ENCODE peak calls at places on chromosomes 11 and 22, in eight cellular contexts. G is K562, W is mammary epithelial cell, C is astrocyte, S is PC-3, N is A549, O is PC-9, P is SK-N-SH. L is an unnamed sample. For H3K9me3, the result is how much of the 10 kb centered on the place peaks cover.

GRCh38 chr22:45546333-45547015 is 43.8 kb downstream of the FBLN1 start:
- DNase-seq in G (no peak), W (no peak), C (no peak), S (no peak), N (no peak), O (no peak), P (no peak), L (no peak)

GRCh38 chr11:88175707-88176066 is 444 bp upstream of the RAB38 start:
- DNase-seq in G (no peak), W (no peak), C (peak), S (no peak), N (no peak), O (no peak), P (no peak), L (peak)

GRCh38 chr11:122306776-122307479 is 190.9 kb upstream of the BLID start:
- DNase-seq in G (no peak), W (no peak), C (no peak), S (no peak), N (no peak), O (no peak), P (no peak), L (no peak)

GRCh38 chr11:119415966-119416365 is 7.0 kb downstream of the THY1 start:
- DNase-seq in G (no peak), W (no peak), C (no peak), S (no peak), N (no peak), O (no peak), P (no peak), L (no peak)

GRCh38 chr11:93845181-93846092 is 5.0 kb downstream of the VSTM5 start:
- DNase-seq in G (no peak), W (peak), C (peak), S (peak), N (no peak), O (no peak), P (peak), L (no peak)

GRCh38 chr22:46602025-46602424 is 18.2 kb upstream of the GRAMD4 start:
- DNase-seq in G (no peak), W (no peak), C (no peak), S (no peak), N (no peak), O (no peak), P (no peak), L (no peak)

GRCh38 chr11:34651551-34651950 is 30.7 kb downstream of the EHF start:
- DNase-seq in G (peak), W (no peak), C (no peak), S (peak), N (no peak), O (no peak), P (no peak), L (peak)

GRCh38 chr11:1308745-1309497 is 511 bp downstream of the TOLLIP start:
- DNase-seq in G (peak), W (no peak), C (no peak), S (peak), N (no peak), O (no peak), P (no peak), L (no peak)

GRCh38 chr11:46055371-46055770 is 65.9 kb downstream of the PHF21A start:
- DNase-seq in G (no peak), W (no peak), C (peak), S (no peak), N (no peak), O (no peak), P (no peak), L (peak)

GRCh38 chr11:9565822-9566560 is 7.5 kb upstream of the WEE1 start:
- DNase-seq in G (peak), W (peak), C (peak), S (peak), N (peak), O (peak), P (peak), L (peak)

GRCh38 chr11:95512177-95512576 is 277.4 kb downstream of the FAM76B start:
- DNase-seq in G (no peak), W (peak), C (peak), S (no peak), N (peak), O (no peak), P (no peak), L (no peak)

GRCh38 chr22:39995346-39996252 is 845 bp downstream of the FAM83F start:
- DNase-seq in G (no peak), W (peak), C (no peak), S (no peak), N (no peak), O (no peak), P (no peak), L (no peak)

GRCh38 chr11:61032824-61033223 is 61.3 kb downstream of the CD6 start:
- DNase-seq in G (no peak), W (no peak), C (no peak), S (no peak), N (no peak), O (no peak), P (no peak), L (no peak)

GRCh38 chr11:121163658-121164308 is 62.7 kb downstream of the TECTA start:
- DNase-seq in G (no peak), W (peak), C (no peak), S (peak), N (no peak), O (no peak), P (no peak), L (no peak)

GRCh38 chr11:9276571-9276970 is 11.4 kb upstream of the DENND5A start:
- DNase-seq in G (no peak), W (no peak), C (no peak), S (peak), N (peak), O (no peak), P (no peak), L (no peak)

GRCh38 chr11:70581991-70582885 is 183.9 kb downstream of the CTTN start:
- DNase-seq in G (no peak), W (no peak), C (no peak), S (no peak), N (no peak), O (no peak), P (peak), L (no peak)

GRCh38 chr22:20159088-20159487 is 8.2 kb upstream of the CCDC188 start:
- DNase-seq in G (peak), W (no peak), C (no peak), S (no peak), N (no peak), O (no peak), P (no peak), L (peak)

GRCh38 chr11:84825140-84825539 is 802.0 kb downstream of the DLG2 start:
- DNase-seq in G (no peak), W (no peak), C (no peak), S (peak), N (no peak), O (no peak), P (no peak), L (no peak)

GRCh38 chr11:75740681-75741080 is 23.0 kb downstream of the MOGAT2 start:
- DNase-seq in G (no peak), W (no peak), C (no peak), S (no peak), N (no peak), O (no peak), P (no peak), L (no peak)

GRCh38 chr22:22786301-22787115 is 101.1 kb upstream of the IGLL5 start:
- DNase-seq in G (no peak), W (no peak), C (no peak), S (no peak), N (no peak), O (no peak), P (no peak), L (no peak)

GRCh38 chr11:76609736-76610370 is 60.7 kb downstream of the LRRC32 start:
- DNase-seq in G (no peak), W (no peak), C (peak), S (no peak), N (no peak), O (no peak), P (peak), L (no peak)

GRCh38 chr11:131624526-131624925 is 254.1 kb downstream of the NTM start:
- DNase-seq in G (no peak), W (peak), C (peak), S (no peak), N (no peak), O (no peak), P (no peak), L (no peak)

GRCh38 chr22:50078761-50079160 is 6.5 kb downstream of the MLC1 start:
- DNase-seq in G (peak), W (no peak), C (no peak), S (no peak), N (no peak), O (peak), P (peak), L (no peak)

GRCh38 chr22:49202226-49202625 is 625.4 kb downstream of the BRD1 start:
- DNase-seq in G (no peak), W (no peak), C (no peak), S (no peak), N (no peak), O (no peak), P (no peak), L (no peak)

GRCh38 chr11:66956689-66957290 is 1.4 kb downstream of the PC start:
- DNase-seq in G (no peak), W (peak), C (peak), S (no peak), N (peak), O (peak), P (no peak), L (peak)

GRCh38 chr22:20565079-20565734 is 57.8 kb downstream of the MED15 start:
- DNase-seq in G (no peak), W (no peak), C (no peak), S (no peak), N (no peak), O (no peak), P (no peak), L (no peak)

GRCh38 chr11:47906066-47906465 is 57.9 kb upstream of the NUP160 start:
- DNase-seq in G (no peak), W (no peak), C (no peak), S (no peak), N (no peak), O (no peak), P (no peak), L (no peak)

GRCh38 chr11:70100283-70100610 is 22.1 kb downstream of the ANO1 start:
- DNase-seq in G (no peak), W (no peak), C (no peak), S (no peak), N (no peak), O (no peak), P (no peak), L (no peak)

GRCh38 chr22:50118557-50119168 is 28.9 kb downstream of the MOV10L1 start:
- DNase-seq in G (peak), W (no peak), C (peak), S (no peak), N (peak), O (no peak), P (no peak), L (no peak)

GRCh38 chr11:78031629-78032028 is 8.6 kb upstream of the KCTD14 start:
- DNase-seq in G (no peak), W (no peak), C (no peak), S (no peak), N (no peak), O (no peak), P (no peak), L (no peak)

GRCh38 chr22:47629273-47629711 is 866.8 kb downstream of the TBC1D22A start:
- DNase-seq in G (no peak), W (no peak), C (no peak), S (no peak), N (no peak), O (no peak), P (no peak), L (no peak)

GRCh38 chr22:47628477-47629272 is 866.2 kb downstream of the TBC1D22A start:
- DNase-seq in G (no peak), W (no peak), C (no peak), S (no peak), N (no peak), O (no peak), P (no peak), L (no peak)

GRCh38 chr22:47626428-47627390 is 864.3 kb downstream of the TBC1D22A start:
- DNase-seq in G (peak), W (no peak), C (no peak), S (peak), N (peak), O (no peak), P (no peak), L (no peak)

GRCh38 chr22:47625531-47626427 is 863.3 kb downstream of the TBC1D22A start:
- DNase-seq in G (no peak), W (no peak), C (no peak), S (no peak), N (no peak), O (no peak), P (no peak), L (no peak)

GRCh38 chr22:47627561-47628253 is 865.3 kb downstream of the TBC1D22A start:
- DNase-seq in G (no peak), W (no peak), C (no peak), S (peak), N (no peak), O (no peak), P (no peak), L (no peak)
- H3K9me3 ChIP-seq in G (under half), W (half or more), C (under half), S (under half), N (under half), O (under half), P (under half), L (under half)

GRCh38 chr11:68962527-68963250 is 18.1 kb downstream of the MRGPRD start:
- DNase-seq in G (no peak), W (no peak), C (no peak), S (no peak), N (peak), O (no peak), P (no peak), L (no peak)
- TF ChIP-seq CTCF in G (peak), W (no peak), C (no peak), S (peak), N (no peak), O (no peak), P (peak), L (no peak)

DNA sequence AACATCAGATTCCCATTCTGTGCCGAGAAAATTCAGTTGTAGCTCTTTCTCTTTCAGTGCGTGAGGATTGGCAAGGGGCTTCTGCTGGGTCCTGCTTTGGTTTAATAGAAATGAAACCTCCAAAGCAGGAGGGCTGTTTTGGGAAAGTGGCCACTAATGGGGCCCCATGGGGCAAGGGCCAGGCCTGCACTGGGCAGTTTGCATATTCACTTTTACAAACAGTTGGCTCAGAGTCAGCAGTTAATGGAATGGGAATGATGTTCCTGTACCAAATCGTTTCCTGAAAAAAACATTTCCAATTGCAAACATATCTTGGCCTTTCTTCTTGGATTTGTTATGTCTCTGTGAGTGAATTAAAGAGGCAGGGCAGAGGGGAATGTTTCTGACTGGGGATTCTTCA is 92.1 kb downstream of the PARVA start:
- DNase-seq in G (no peak), W (no peak), C (no peak), S (no peak), N (no peak), O (no peak), P (no peak), L (no peak)
- H3K4me2 ChIP-seq in G (no peak), W (no peak), C (no peak), S (no peak), N (no peak), O (no peak), P (peak), L (no peak)

GRCh38 chr11:63472372-63472771 is 18.6 kb downstream of the PLAAT5 start:
- DNase-seq in G (no peak), W (no peak), C (no peak), S (no peak), N (no peak), O (no peak), P (no peak), L (no peak)
- H3K9me3 ChIP-seq in G (under half), W (under half), C (under half), S (under half), N (under half), O (under half), P (under half), L (under half)

GRCh38 chr11:126352934-126353801 is 2.3 kb upstream of the ST3GAL4 start:
- DNase-seq in G (peak), W (peak), C (peak), S (peak), N (peak), O (no peak), P (no peak), L (no peak)
- TF ChIP-seq CTCF in G (no peak), W (no peak), C (no peak), S (no peak), N (no peak), O (no peak), P (no peak), L (no peak)

GRCh38 chr22:29105468-29105867 is 32.6 kb downstream of the KREMEN1 start:
- DNase-seq in G (no peak), W (no peak), C (no peak), S (no peak), N (no peak), O (no peak), P (no peak), L (no peak)
- H3K4me2 ChIP-seq in G (no peak), W (no peak), C (no peak), S (no peak), N (no peak), O (no peak), P (no peak), L (no peak)

DNA sequence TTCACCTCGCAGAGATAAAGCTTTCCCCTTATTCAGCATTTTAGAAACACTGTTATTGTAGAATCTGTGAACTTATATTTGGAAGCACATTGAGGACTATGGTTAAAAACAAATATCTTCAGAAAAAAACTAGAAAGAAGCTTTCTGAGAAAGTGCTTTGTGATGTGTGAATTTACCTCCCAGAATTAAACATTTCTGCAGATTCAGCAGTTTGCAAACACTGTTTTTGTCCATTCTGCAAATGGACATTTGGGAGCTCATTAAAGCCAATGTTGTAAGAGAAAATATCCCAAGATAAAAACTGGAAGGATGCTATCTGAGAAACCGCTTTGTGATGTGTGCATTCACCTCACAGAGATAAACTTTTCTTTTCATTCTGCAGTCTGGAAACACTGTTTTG is 272.7 kb downstream of the OR4A5 start:
- DNase-seq in G (no peak), W (no peak), C (no peak), S (no peak), N (no peak), O (no peak), P (no peak), L (no peak)
- H3K9me3 ChIP-seq in G (under half), W (under half), C (under half), S (half or more), N (under half), O (under half), P (under half), L (half or more)

DNA sequence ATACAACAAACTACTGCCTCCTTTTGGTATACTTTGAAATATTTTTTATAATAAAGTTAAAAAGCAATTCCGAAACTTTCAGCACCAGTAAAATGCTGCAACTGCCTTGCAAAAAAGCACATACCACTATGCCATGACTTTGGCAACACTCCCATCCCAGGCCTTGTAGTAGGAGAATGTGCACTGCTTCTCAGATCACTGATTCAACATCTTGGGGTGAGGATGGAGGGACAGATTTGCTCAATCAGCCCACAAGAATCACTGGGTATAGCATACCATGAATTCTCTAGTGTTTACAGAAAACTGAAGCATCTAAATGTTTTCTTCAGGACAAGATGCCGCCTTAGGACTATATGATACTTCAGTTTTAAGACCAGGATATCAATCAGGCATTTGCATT is 14.9 kb downstream of the EIF4ENIF1 start:
- DNase-seq in G (no peak), W (no peak), C (peak), S (no peak), N (no peak), O (no peak), P (no peak), L (no peak)
- TF ChIP-seq CTCF in G (no peak), W (no peak), C (no peak), S (no peak), N (no peak), O (no peak), P (no peak), L (no peak)

DNA sequence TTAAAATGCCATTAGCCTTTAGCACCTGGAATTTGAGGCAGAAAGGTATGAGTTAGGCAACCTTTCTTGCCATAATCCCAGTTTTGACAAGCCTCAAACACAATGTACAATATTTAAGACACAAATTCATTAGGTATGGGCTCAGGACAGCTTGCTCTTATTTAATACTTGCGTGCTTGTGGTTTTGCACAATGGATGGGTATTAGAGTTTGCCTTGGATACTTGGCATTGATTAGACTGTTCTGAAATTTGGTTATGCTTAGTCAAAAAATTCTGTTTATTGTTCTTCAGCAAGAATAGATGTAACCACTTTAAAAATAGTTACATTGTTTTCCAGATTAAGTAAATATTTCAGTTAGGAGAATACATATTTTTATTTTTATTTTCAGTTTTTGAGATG is 5.4 kb upstream of the C11orf65 start:
- DNase-seq in G (no peak), W (no peak), C (no peak), S (no peak), N (no peak), O (no peak), P (no peak), L (no peak)
- H3K4me2 ChIP-seq in G (no peak), W (no peak), C (no peak), S (no peak), N (no peak), O (no peak), P (no peak), L (no peak)

DNA sequence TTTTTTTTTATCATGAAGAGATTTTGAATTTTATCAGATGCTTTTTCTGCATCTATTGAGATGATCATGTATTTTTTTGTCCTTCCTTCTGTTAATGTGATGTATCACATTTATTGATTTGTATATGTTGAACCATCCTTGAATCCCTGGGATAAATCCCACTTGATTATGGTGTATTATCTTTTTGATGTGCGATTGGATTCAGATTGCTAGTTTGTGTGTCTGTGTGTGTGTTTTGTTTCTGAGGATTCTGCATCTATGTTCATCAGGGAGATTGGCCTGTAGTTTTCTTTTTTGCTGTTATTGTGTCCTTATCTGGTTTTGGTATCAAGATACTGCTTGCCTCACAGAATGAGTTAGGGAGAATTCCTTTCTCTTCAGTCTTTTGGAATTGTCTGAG is 52.6 kb downstream of the KCNQ1OT1 start:
- DNase-seq in G (no peak), W (no peak), C (no peak), S (no peak), N (no peak), O (no peak), P (no peak), L (no peak)
- H3K9me3 ChIP-seq in G (under half), W (under half), C (under half), S (under half), N (half or more), O (half or more), P (under half), L (half or more)

L was measured in neural progenitor cell.